ENCODE peak calls at places on chromosomes 12 and 14, in nine cellular contexts. S is ovary; X is PC-9; T is HCT116; V is tibial artery; O is cardiac muscle cell; Q is spleen; G is CD8-positive, alpha-beta T cell; W is CD4-positive, alpha-beta T cell. E is an unnamed sample.

GRCh38 chr14:92785601-92786426 is 8.3 kb upstream of the GOLGA5 start:
- DNase-seq in W (no peak), V (no peak), O (no peak), S (peak; percentile 67), X (peak; percentile 27), T (no peak), G (no peak), Q (no peak), E (no peak)

GRCh38 chr12:2693204-2693860 is 101.4 kb upstream of the FKBP4 start:
- DNase-seq in T (peak; percentile 8), Q (no peak), W (no peak), X (no peak), G (no peak), O (no peak), V (no peak), S (no peak), E (no peak)

GRCh38 chr12:20527396-20528154 is 159.2 kb downstream of the PDE3A start:
- DNase-seq in W (no peak), S (no peak), V (no peak), T (no peak), O (no peak), G (no peak), X (no peak), Q (no peak), E (no peak)

GRCh38 chr12:11834104-11834812 is 184.8 kb downstream of the ETV6 start:
- DNase-seq in O (no peak), S (no peak), T (no peak), W (no peak), Q (no peak), G (no peak), V (no peak), X (no peak), E (no peak)

GRCh38 chr12:1873531-1874149 is 44.8 kb downstream of the CACNA2D4 start:
- DNase-seq in V (no peak), W (no peak), Q (no peak), T (no peak), O (no peak), G (no peak), X (no peak), S (no peak), E (no peak)

GRCh38 chr12:11510671-11511070 is 115.3 kb upstream of the PRB2 start:
- DNase-seq in G (no peak), V (no peak), T (no peak), Q (no peak), X (no peak), S (no peak), O (no peak), W (no peak), E (no peak)

GRCh38 chr14:89365071-89365801 is 51.8 kb downstream of the FOXN3 start:
- DNase-seq in Q (no peak), W (peak; percentile 44), X (no peak), V (peak; percentile 33), O (no peak), S (no peak), G (no peak), T (no peak), E (no peak)

GRCh38 chr12:54967461-54967860 is 17.1 kb downstream of the TESPA1 start:
- DNase-seq in S (no peak), W (no peak), X (no peak), G (no peak), V (no peak), Q (no peak), O (no peak), T (no peak), E (no peak)

GRCh38 chr12:123036471-123037285 is 56.2 kb downstream of the ARL6IP4 start:
- DNase-seq in G (no peak), X (no peak), T (no peak), O (no peak), Q (peak; percentile 25), V (no peak), S (no peak), W (no peak), E (no peak)

GRCh38 chr12:8594072-8594471 is 18.6 kb downstream of the AICDA start:
- DNase-seq in Q (no peak), W (no peak), G (no peak), X (no peak), S (no peak), O (no peak), V (no peak), T (no peak), E (no peak)

GRCh38 chr12:26119391-26119981 is 5.4 kb downstream of the BHLHE41 start:
- DNase-seq in W (no peak), T (peak; percentile 51), Q (no peak), V (no peak), S (no peak), O (peak; percentile 53), G (no peak), X (no peak), E (no peak)

GRCh38 chr14:36588119-36588518 is 5.7 kb upstream of the NKX2-8 start:
- DNase-seq in Q (no peak), S (no peak), T (no peak), W (no peak), O (no peak), V (no peak), G (no peak), X (no peak), E (no peak)
- H3K27me3 ChIP-seq in Q (peaks cover 18% of the 10 kb centered on the region), S (no peaks in the 10 kb centered on the region), T (no peaks in the 10 kb centered on the region), W (peaks cover 87% of the 10 kb centered on the region), O (peaks cover 93% of the 10 kb centered on the region), V (no peaks in the 10 kb centered on the region), G (no peaks in the 10 kb centered on the region), X (no peaks in the 10 kb centered on the region), E (peaks cover 9% of the 10 kb centered on the region)

GRCh38 chr12:116673713-116674112 is 64.2 kb downstream of the SPRING1 start:
- DNase-seq in Q (no peak), W (no peak), O (no peak), V (no peak), T (peak; percentile 21), S (no peak), G (no peak), X (no peak), E (no peak)

GRCh38 chr12:116674643-116675183 is 63.2 kb downstream of the SPRING1 start:
- DNase-seq in Q (no peak), T (no peak), V (no peak), X (no peak), S (no peak), O (no peak), W (no peak), G (no peak), E (no peak)

GRCh38 chr12:116677202-116677651 is 60.6 kb downstream of the SPRING1 start:
- DNase-seq in G (no peak), S (no peak), T (no peak), W (no peak), X (no peak), Q (no peak), O (no peak), V (no peak), E (no peak)

GRCh38 chr12:116672842-116673516 is 64.9 kb downstream of the SPRING1 start:
- DNase-seq in Q (no peak), G (no peak), T (no peak), V (no peak), X (no peak), O (no peak), S (no peak), W (no peak), E (no peak)

GRCh38 chr12:116675339-116676107 is 62.3 kb downstream of the SPRING1 start:
- DNase-seq in S (no peak), V (no peak), G (no peak), T (no peak), W (no peak), Q (no peak), O (no peak), X (no peak), E (no peak)
- H3K27ac ChIP-seq in S (no peak overlapping the region), V (no peak overlapping the region), G (no peak overlapping the region), T (no peak overlapping the region), W (no peak overlapping the region), Q (peak overlapping the region; percentile 22), O (no peak overlapping the region), X (no peak overlapping the region), E (peak overlapping the region; percentile 23)

GRCh38 chr14:62432955-62433354 is 612.3 kb downstream of the KCNH5 start:
- DNase-seq in T (no peak), X (no peak), G (no peak), V (no peak), S (no peak), Q (no peak), O (no peak), W (no peak), E (no peak)

GRCh38 chr14:62436256-62436655 is 609.0 kb downstream of the KCNH5 start:
- DNase-seq in T (no peak), W (no peak), G (no peak), V (no peak), O (no peak), S (no peak), X (no peak), Q (no peak), E (no peak)

GRCh38 chr14:62428429-62429203 is 616.6 kb downstream of the KCNH5 start:
- DNase-seq in T (no peak), W (no peak), G (no peak), X (peak; percentile 21), S (no peak), V (no peak), O (no peak), Q (no peak), E (no peak)

DNA sequence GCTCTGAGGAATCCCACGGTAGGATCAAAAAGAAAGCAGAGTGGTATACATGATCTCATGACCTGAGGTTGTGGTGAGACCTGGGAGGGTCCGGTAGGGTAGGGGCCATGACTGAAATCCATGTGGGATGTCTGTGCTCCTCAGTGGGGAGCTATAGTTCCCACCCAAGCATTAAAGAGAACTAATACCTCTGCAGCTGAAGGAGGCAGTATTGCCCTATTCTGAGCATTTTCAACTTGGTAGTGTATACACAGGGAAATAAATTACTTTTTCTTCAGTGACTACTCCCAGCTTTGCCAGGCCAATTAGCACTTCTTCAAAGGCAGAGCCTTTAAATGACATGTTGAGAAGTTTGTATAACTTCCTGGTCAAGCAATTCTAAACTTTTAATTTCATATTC is 613.8 kb downstream of the KCNH5 start:
- DNase-seq in X (no peak), S (no peak), G (no peak), Q (no peak), V (no peak), T (no peak), O (no peak), W (no peak), E (no peak)
- TF ChIP-seq CTCF in X (no peak), S (no peak), G (no peak), Q (no peak), V (no peak), T (no peak), O (no peak), W (no peak), E (no peak)

GRCh38 chr14:63891148-63891964 is 38.6 kb downstream of the SYNE2 start:
- DNase-seq in V (no peak), G (no peak), W (no peak), O (no peak), X (no peak), T (no peak), Q (no peak), S (no peak), E (no peak)
- H3K27me3 ChIP-seq in V (no peaks in the 10 kb centered on the region), G (no peaks in the 10 kb centered on the region), W (no peaks in the 10 kb centered on the region), O (no peaks in the 10 kb centered on the region), X (no peaks in the 10 kb centered on the region), T (no peaks in the 10 kb centered on the region), Q (no peaks in the 10 kb centered on the region), S (no peaks in the 10 kb centered on the region), E (no peaks in the 10 kb centered on the region)